ENCODE peak calls at places on chromosome 22, in four cellular contexts. V, O, K and A are unnamed samples.

GRCh38 chr22:37248251-37248650 is 4.2 kb upstream of the RAC2 start:
- DNase-seq in V (no peak), O (no peak), K (no peak), A (no peak)

GRCh38 chr22:21076907-21077625 is 31.3 kb downstream of the LRRC74B start:
- DNase-seq in V (no peak), O (no peak), K (no peak), A (no peak)

GRCh38 chr22:46736705-46737104 is 1.3 kb downstream of the CERK start:
- DNase-seq in V (no peak), O (no peak), K (no peak), A (no peak)

GRCh38 chr22:19932367-19933206 is 9.0 kb upstream of the COMT start:
- DNase-seq in V (no peak), O (no peak), K (no peak), A (no peak)

GRCh38 chr22:41327124-41327523 is 25.8 kb downstream of the ZC3H7B start:
- DNase-seq in V (no peak), O (peak; percentile 35), K (no peak), A (peak; percentile 69)

GRCh38 chr22:49702068-49702397 is 125.6 kb downstream of the BRD1 start:
- DNase-seq in V (no peak), O (no peak), K (no peak), A (no peak)

GRCh38 chr22:47309946-47310345 is 547.5 kb downstream of the TBC1D22A start:
- DNase-seq in V (no peak), O (no peak), K (no peak), A (no peak)

GRCh38 chr22:20130739-20131592 is 638 bp upstream of the ZDHHC8 start:
- DNase-seq in V (peak; percentile 91), O (peak; percentile 88), K (no peak), A (peak; percentile 80)

GRCh38 chr22:23402275-23403151 is 177.6 kb downstream of the IGLL1 start:
- DNase-seq in V (peak; percentile 86), O (peak; percentile 23), K (no peak), A (no peak)

GRCh38 chr22:36585841-36586240 is 56.9 kb upstream of the EIF3D start:
- DNase-seq in V (no peak), O (no peak), K (no peak), A (no peak)

GRCh38 chr22:42635531-42635930 is 4.9 kb downstream of the ATP5MGL start:
- DNase-seq in V (no peak), O (no peak), K (no peak), A (no peak)